ENCODE peak calls at places on chromosomes 4 and X, in nine cellular contexts. J, M, Y, N, H, T, A, I and D are unnamed samples.

GRCh38 chr4:77225022-77225421 is 68.0 kb downstream of the CCNG2 start:
- DNase-seq in J (no peak), I (no peak), Y (no peak), A (no peak), H (no peak), N (no peak), M (no peak), T (no peak), D (no peak)

GRCh38 chr4:15010038-15010585 is 7.8 kb downstream of the CPEB2 start:
- DNase-seq in J (no peak), N (no peak), H (no peak), A (no peak), M (no peak), T (no peak), I (no peak), Y (peak; percentile 4), D (no peak)

GRCh38 chr4:73250642-73251041 is 8.0 kb downstream of the ANKRD17 start:
- DNase-seq in Y (no peak), A (no peak), T (no peak), H (no peak), J (no peak), I (no peak), N (no peak), M (no peak), D (no peak)

GRCh38 chr4:848803-849477 is 23.0 kb upstream of the CPLX1 start:
- DNase-seq in A (no peak), H (no peak), I (no peak), N (no peak), J (no peak), M (no peak), Y (no peak), T (no peak), D (peak; percentile 69)

GRCh38 chrX:25204182-25204581 is 188.4 kb upstream of the ARX start:
- DNase-seq in N (no peak), Y (no peak), J (no peak), A (no peak), H (no peak), I (no peak), M (no peak), T (no peak), D (no peak)

GRCh38 chr4:54635329-54635728 is 22.4 kb upstream of the KIT start:
- DNase-seq in M (no peak), N (no peak), I (no peak), T (no peak), A (no peak), H (no peak), J (no peak), Y (no peak), D (no peak)

GRCh38 chrX:102345916-102346315 is 93.9 kb downstream of the NXF2B start:
- DNase-seq in M (peak; percentile 37), N (peak; percentile 59), J (no peak), H (peak; percentile 41), A (peak; percentile 11), T (peak; percentile 24), I (peak; percentile 8), Y (peak; percentile 63), D (peak; percentile 71)

GRCh38 chr4:110671679-110672078 is 48.8 kb upstream of the PITX2 start:
- DNase-seq in A (no peak), T (no peak), J (no peak), Y (no peak), H (no peak), M (no peak), I (no peak), N (no peak), D (no peak)

GRCh38 chr4:165944900-165945299 is 71.9 kb downstream of the TLL1 start:
- DNase-seq in H (no peak), A (no peak), J (no peak), I (no peak), M (no peak), N (no peak), Y (no peak), T (no peak), D (no peak)

GRCh38 chr4:97016186-97016945 is 1126.9 kb downstream of the STPG2 start:
- DNase-seq in Y (no peak), M (no peak), A (no peak), N (no peak), T (no peak), H (no peak), I (no peak), J (no peak), D (no peak)

GRCh38 chr4:182246401-182247205 is 3.4 kb downstream of the TENM3 start:
- DNase-seq in T (no peak), J (no peak), H (no peak), I (no peak), N (no peak), A (peak; percentile 82), M (no peak), Y (no peak), D (no peak)

GRCh38 chr4:24488399-24489164 is 95.8 kb downstream of the DHX15 start:
- DNase-seq in M (peak; percentile 62), T (no peak), Y (peak; percentile 81), I (peak; percentile 57), N (peak; percentile 62), A (peak; percentile 40), H (peak; percentile 62), J (peak; percentile 41), D (peak; percentile 83)

GRCh38 chr4:1506956-1507721 is 100.9 kb upstream of the NKX1-1 start:
- DNase-seq in T (no peak), Y (peak; percentile 61), I (no peak), N (no peak), A (no peak), J (no peak), H (no peak), M (no peak), D (no peak)

GRCh38 chr4:151074416-151074916 is 25.0 kb upstream of the RPS3A start:
- DNase-seq in N (no peak), Y (no peak), T (no peak), H (no peak), I (no peak), M (no peak), A (no peak), J (no peak), D (no peak)

GRCh38 chr4:55124337-55125076 is 888 bp downstream of the KDR start:
- DNase-seq in Y (peak; percentile 52), I (peak; percentile 15), A (no peak), J (no peak), T (no peak), H (no peak), M (no peak), N (peak; percentile 5), D (no peak)

GRCh38 chr4:172356002-172356401 is 542.8 kb downstream of the GALNTL6 start:
- DNase-seq in A (peak; percentile 1), I (no peak), H (no peak), Y (no peak), J (no peak), N (no peak), T (no peak), M (no peak), D (no peak)

GRCh38 chrX:39850209-39850608 is 247.5 kb downstream of the BCOR start:
- DNase-seq in T (no peak), Y (no peak), H (no peak), I (no peak), A (no peak), J (no peak), N (no peak), M (no peak), D (no peak)

GRCh38 chrX:9888953-9889470 is 78.1 kb upstream of the CLDN34 start:
- DNase-seq in I (no peak), M (no peak), Y (no peak), H (no peak), A (no peak), J (no peak), N (no peak), T (no peak), D (no peak)

GRCh38 chrX:118519411-118520205 is 24.0 kb downstream of the DOCK11 start:
- DNase-seq in Y (no peak), A (peak; percentile 71), M (no peak), J (no peak), N (no peak), T (no peak), I (no peak), H (no peak), D (no peak)
- H3K27ac ChIP-seq in Y (no peak overlapping the region), A (peak overlapping the region; percentile 92), M (no peak overlapping the region), J (no peak overlapping the region), N (peak overlapping the region; percentile 78), T (no peak overlapping the region), I (no peak overlapping the region), H (no peak overlapping the region), D (no peak overlapping the region)

GRCh38 chrX:12953420-12953819 is 21.5 kb upstream of the TMSB4X start:
- DNase-seq in H (no peak), J (no peak), Y (no peak), M (no peak), N (no peak), T (no peak), I (no peak), A (no peak), D (no peak)

GRCh38 chrX:12949205-12949926 is 25.5 kb upstream of the TMSB4X start:
- DNase-seq in M (no peak), Y (no peak), A (peak; percentile 68), N (no peak), I (no peak), T (no peak), H (no peak), J (no peak), D (no peak)

GRCh38 chrX:12951590-12951965 is 23.3 kb upstream of the TMSB4X start:
- DNase-seq in A (no peak), T (no peak), H (no peak), Y (no peak), N (no peak), M (peak; percentile 52), J (no peak), I (no peak), D (no peak)

GRCh38 chrX:12949927-12950656 is 24.8 kb upstream of the TMSB4X start:
- DNase-seq in H (peak; percentile 68), A (peak; percentile 87), M (peak; percentile 84), T (peak; percentile 72), N (peak; percentile 87), I (peak; percentile 77), J (no peak), Y (no peak), D (peak; percentile 94)

GRCh38 chrX:12950851-12951589 is 23.9 kb upstream of the TMSB4X start:
- DNase-seq in M (peak; percentile 84), T (no peak), A (no peak), I (no peak), J (no peak), H (no peak), N (no peak), Y (peak; percentile 74), D (peak; percentile 92)
- H3K27ac ChIP-seq in M (peak overlapping the region; percentile 73), T (peak overlapping the region; percentile 86), A (peak overlapping the region; percentile 83), I (peak overlapping the region; percentile 26), J (no peak overlapping the region), H (peak overlapping the region; percentile 31), N (no peak overlapping the region), Y (no peak overlapping the region), D (peak overlapping the region; percentile 91)

GRCh38 chrX:19760345-19760744 is 127.1 kb downstream of the SH3KBP1 start:
- DNase-seq in N (no peak), Y (no peak), M (no peak), H (no peak), J (no peak), T (no peak), I (no peak), A (peak; percentile 8), D (no peak)
- H3K27ac ChIP-seq in N (no peak overlapping the region), Y (no peak overlapping the region), M (peak overlapping the region; percentile 97), H (no peak overlapping the region), J (no peak overlapping the region), T (no peak overlapping the region), I (no peak overlapping the region), A (no peak overlapping the region), D (no peak overlapping the region)

GRCh38 chrX:155027509-155028066 is 944 bp downstream of the FUNDC2 start:
- DNase-seq in T (no peak), N (peak; percentile 45), M (peak; percentile 33), A (peak; percentile 77), H (peak; percentile 40), Y (no peak), J (peak; percentile 23), I (peak; percentile 23), D (no peak)
- H3K27ac ChIP-seq in T (peak overlapping the region; percentile 91), N (peak overlapping the region; percentile 95), M (peak overlapping the region; percentile 95), A (peak overlapping the region; percentile 83), H (peak overlapping the region; percentile 99), Y (peak overlapping the region; percentile 90), J (peak overlapping the region; percentile 95), I (peak overlapping the region; percentile 93), D (peak overlapping the region; percentile 95)